ENCODE peak calls at places on chromosomes 4 and X, in seven cellular contexts. One of them, this sample, is unnamed.

GRCh38 chrX:39736219-39737211 is 361.2 kb downstream of the BCOR start:
- DNase-seq in endothelial cell of umbilical vein: peak; percentile 94
- DNase-seq in osteocyte: no peak
- DNase-seq in tibial nerve: peak; percentile 61
- DNase-seq in HFF-Myc: no peak
- DNase-seq in fibroblast of lung: peak; percentile 68
- DNase-seq in spleen: peak; percentile 83
- DNase-seq in this sample: no peak

GRCh38 chrX:115311139-115311538 is 21.6 kb downstream of the LUZP4 start:
- DNase-seq in endothelial cell of umbilical vein: no peak
- DNase-seq in osteocyte: no peak
- DNase-seq in tibial nerve: no peak
- DNase-seq in HFF-Myc: no peak
- DNase-seq in fibroblast of lung: no peak
- DNase-seq in spleen: no peak
- DNase-seq in this sample: no peak

GRCh38 chr4:18686338-18687039 is 664.9 kb upstream of the LCORL start:
- DNase-seq in endothelial cell of umbilical vein: no peak
- DNase-seq in osteocyte: no peak
- DNase-seq in tibial nerve: no peak
- DNase-seq in HFF-Myc: no peak
- DNase-seq in fibroblast of lung: no peak
- DNase-seq in spleen: no peak
- DNase-seq in this sample: no peak

GRCh38 chrX:57286507-57287251 is at the start of gene FAAH2:
- DNase-seq in endothelial cell of umbilical vein: peak; percentile 1
- DNase-seq in osteocyte: no peak
- DNase-seq in tibial nerve: no peak
- DNase-seq in HFF-Myc: no peak
- DNase-seq in fibroblast of lung: no peak
- DNase-seq in spleen: peak; percentile 66
- DNase-seq in this sample: peak; percentile 24

GRCh38 chr4:10168151-10168550 is 51.6 kb upstream of the WDR1 start:
- DNase-seq in endothelial cell of umbilical vein: peak; percentile 30
- DNase-seq in osteocyte: no peak
- DNase-seq in tibial nerve: no peak
- DNase-seq in HFF-Myc: no peak
- DNase-seq in fibroblast of lung: no peak
- DNase-seq in spleen: no peak
- DNase-seq in this sample: no peak

GRCh38 chr4:23947826-23948225 is 58.0 kb upstream of the PPARGC1A start:
- DNase-seq in endothelial cell of umbilical vein: no peak
- DNase-seq in osteocyte: no peak
- DNase-seq in tibial nerve: no peak
- DNase-seq in HFF-Myc: no peak
- DNase-seq in fibroblast of lung: no peak
- DNase-seq in spleen: no peak
- DNase-seq in this sample: no peak

GRCh38 chrX:119187298-119187697 is 48.8 kb upstream of the PGRMC1 start:
- DNase-seq in endothelial cell of umbilical vein: no peak
- DNase-seq in osteocyte: peak; percentile 13
- DNase-seq in tibial nerve: no peak
- DNase-seq in HFF-Myc: no peak
- DNase-seq in fibroblast of lung: no peak
- DNase-seq in spleen: no peak
- DNase-seq in this sample: no peak

GRCh38 chr4:71765349-71765748 is 18.5 kb downstream of the GC start:
- DNase-seq in endothelial cell of umbilical vein: no peak
- DNase-seq in osteocyte: no peak
- DNase-seq in tibial nerve: no peak
- DNase-seq in HFF-Myc: no peak
- DNase-seq in fibroblast of lung: peak; percentile 2
- DNase-seq in spleen: no peak
- DNase-seq in this sample: no peak

GRCh38 chr4:100421356-100421978 is 96.4 kb downstream of the EMCN start:
- DNase-seq in endothelial cell of umbilical vein: peak; percentile 73
- DNase-seq in osteocyte: no peak
- DNase-seq in tibial nerve: no peak
- DNase-seq in HFF-Myc: peak; percentile 16
- DNase-seq in fibroblast of lung: peak; percentile 27
- DNase-seq in spleen: no peak
- DNase-seq in this sample: no peak

GRCh38 chr4:98474408-98474844 is 184.0 kb downstream of the TSPAN5 start:
- DNase-seq in endothelial cell of umbilical vein: no peak
- DNase-seq in osteocyte: no peak
- DNase-seq in tibial nerve: no peak
- DNase-seq in HFF-Myc: no peak
- DNase-seq in fibroblast of lung: peak; percentile 76
- DNase-seq in spleen: no peak
- DNase-seq in this sample: no peak

GRCh38 chr4:140291259-140291658 is 82.2 kb upstream of the SCOC start:
- DNase-seq in endothelial cell of umbilical vein: no peak
- DNase-seq in osteocyte: no peak
- DNase-seq in tibial nerve: no peak
- DNase-seq in HFF-Myc: no peak
- DNase-seq in fibroblast of lung: peak; percentile 32
- DNase-seq in spleen: no peak
- DNase-seq in this sample: no peak

GRCh38 chr4:96175871-96176270 is 336.0 kb downstream of the PDHA2 start:
- DNase-seq in endothelial cell of umbilical vein: peak; percentile 34
- DNase-seq in osteocyte: no peak
- DNase-seq in tibial nerve: no peak
- DNase-seq in HFF-Myc: no peak
- DNase-seq in fibroblast of lung: no peak
- DNase-seq in spleen: no peak
- DNase-seq in this sample: no peak

GRCh38 chr4:128810331-128810870 is 901 bp downstream of the JADE1 start:
- DNase-seq in endothelial cell of umbilical vein: no peak
- DNase-seq in osteocyte: no peak
- DNase-seq in tibial nerve: peak; percentile 23
- DNase-seq in HFF-Myc: no peak
- DNase-seq in fibroblast of lung: peak; percentile 52
- DNase-seq in spleen: peak; percentile 82
- DNase-seq in this sample: peak; percentile 42

GRCh38 chr4:133316874-133317273 is 167.8 kb downstream of the PCDH10 start:
- DNase-seq in endothelial cell of umbilical vein: no peak
- DNase-seq in osteocyte: no peak
- DNase-seq in tibial nerve: no peak
- DNase-seq in HFF-Myc: no peak
- DNase-seq in fibroblast of lung: peak; percentile 11
- DNase-seq in spleen: no peak
- DNase-seq in this sample: no peak

GRCh38 chr4:6777636-6778281 is 4.8 kb upstream of the KIAA0232 start:
- DNase-seq in endothelial cell of umbilical vein: no peak
- DNase-seq in osteocyte: no peak
- DNase-seq in tibial nerve: no peak
- DNase-seq in HFF-Myc: no peak
- DNase-seq in fibroblast of lung: no peak
- DNase-seq in spleen: peak; percentile 81
- DNase-seq in this sample: no peak

GRCh38 chrX:3743821-3744439 is 30.5 kb upstream of the PRKX start:
- DNase-seq in endothelial cell of umbilical vein: no peak
- DNase-seq in osteocyte: no peak
- DNase-seq in tibial nerve: no peak
- DNase-seq in HFF-Myc: no peak
- DNase-seq in fibroblast of lung: no peak
- DNase-seq in spleen: no peak
- DNase-seq in this sample: no peak

GRCh38 chr4:128228021-128228571 is 59.5 kb downstream of the PGRMC2 start:
- DNase-seq in endothelial cell of umbilical vein: no peak
- DNase-seq in osteocyte: no peak
- DNase-seq in tibial nerve: no peak
- DNase-seq in HFF-Myc: no peak
- DNase-seq in fibroblast of lung: peak; percentile 42
- DNase-seq in spleen: no peak
- DNase-seq in this sample: no peak

GRCh38 chr4:64774626-64775025 is 365.4 kb upstream of the TECRL start:
- DNase-seq in endothelial cell of umbilical vein: no peak
- DNase-seq in osteocyte: no peak
- DNase-seq in tibial nerve: no peak
- DNase-seq in HFF-Myc: no peak
- DNase-seq in fibroblast of lung: no peak
- DNase-seq in spleen: no peak
- DNase-seq in this sample: no peak

GRCh38 chrX:134622056-134622812 is 36.0 kb downstream of the PLAC1 start:
- DNase-seq in endothelial cell of umbilical vein: peak; percentile 92
- DNase-seq in osteocyte: no peak
- DNase-seq in tibial nerve: no peak
- DNase-seq in HFF-Myc: peak; percentile 66
- DNase-seq in fibroblast of lung: peak; percentile 86
- DNase-seq in spleen: no peak
- DNase-seq in this sample: peak; percentile 33

GRCh38 chrX:75784689-75785491 is at the start of gene MAGEE2:
- DNase-seq in endothelial cell of umbilical vein: no peak
- DNase-seq in osteocyte: no peak
- DNase-seq in tibial nerve: no peak
- DNase-seq in HFF-Myc: no peak
- DNase-seq in fibroblast of lung: no peak
- DNase-seq in spleen: peak; percentile 56
- DNase-seq in this sample: no peak

GRCh38 chr4:183987987-183988392 is 82.9 kb downstream of the STOX2 start:
- DNase-seq in endothelial cell of umbilical vein: peak; percentile 55
- DNase-seq in osteocyte: no peak
- DNase-seq in tibial nerve: peak; percentile 58
- DNase-seq in HFF-Myc: peak; percentile 31
- DNase-seq in fibroblast of lung: peak; percentile 92
- DNase-seq in spleen: no peak
- DNase-seq in this sample: no peak

GRCh38 chrX:151966236-151966635 is 8.2 kb downstream of the GABRE start:
- DNase-seq in endothelial cell of umbilical vein: no peak
- DNase-seq in osteocyte: no peak
- DNase-seq in tibial nerve: no peak
- DNase-seq in HFF-Myc: no peak
- DNase-seq in fibroblast of lung: no peak
- DNase-seq in spleen: no peak
- DNase-seq in this sample: no peak

GRCh38 chr4:43842594-43842993 is 606.0 kb downstream of the KCTD8 start:
- DNase-seq in endothelial cell of umbilical vein: no peak
- DNase-seq in osteocyte: no peak
- DNase-seq in tibial nerve: no peak
- DNase-seq in HFF-Myc: no peak
- DNase-seq in fibroblast of lung: no peak
- DNase-seq in spleen: no peak
- DNase-seq in this sample: no peak

GRCh38 chr4:43846111-43846587 is 602.5 kb downstream of the KCTD8 start:
- DNase-seq in endothelial cell of umbilical vein: no peak
- DNase-seq in osteocyte: no peak
- DNase-seq in tibial nerve: no peak
- DNase-seq in HFF-Myc: no peak
- DNase-seq in fibroblast of lung: no peak
- DNase-seq in spleen: peak; percentile 66
- DNase-seq in this sample: no peak

GRCh38 chr4:43837604-43838003 is 611.0 kb downstream of the KCTD8 start:
- DNase-seq in endothelial cell of umbilical vein: no peak
- DNase-seq in osteocyte: no peak
- DNase-seq in tibial nerve: no peak
- DNase-seq in HFF-Myc: no peak
- DNase-seq in fibroblast of lung: no peak
- DNase-seq in spleen: no peak
- DNase-seq in this sample: no peak

GRCh38 chr4:43843501-43843900 is 605.1 kb downstream of the KCTD8 start:
- DNase-seq in endothelial cell of umbilical vein: no peak
- DNase-seq in osteocyte: no peak
- DNase-seq in tibial nerve: no peak
- DNase-seq in HFF-Myc: no peak
- DNase-seq in fibroblast of lung: no peak
- DNase-seq in spleen: no peak
- DNase-seq in this sample: no peak
- TF ChIP-seq CTCF in endothelial cell of umbilical vein: no peak
- TF ChIP-seq CTCF in osteocyte: peak; percentile 10
- TF ChIP-seq CTCF in tibial nerve: no peak
- TF ChIP-seq CTCF in HFF-Myc: no peak
- TF ChIP-seq CTCF in fibroblast of lung: no peak
- TF ChIP-seq CTCF in spleen: no peak
- TF ChIP-seq CTCF in this sample: no peak

DNA sequence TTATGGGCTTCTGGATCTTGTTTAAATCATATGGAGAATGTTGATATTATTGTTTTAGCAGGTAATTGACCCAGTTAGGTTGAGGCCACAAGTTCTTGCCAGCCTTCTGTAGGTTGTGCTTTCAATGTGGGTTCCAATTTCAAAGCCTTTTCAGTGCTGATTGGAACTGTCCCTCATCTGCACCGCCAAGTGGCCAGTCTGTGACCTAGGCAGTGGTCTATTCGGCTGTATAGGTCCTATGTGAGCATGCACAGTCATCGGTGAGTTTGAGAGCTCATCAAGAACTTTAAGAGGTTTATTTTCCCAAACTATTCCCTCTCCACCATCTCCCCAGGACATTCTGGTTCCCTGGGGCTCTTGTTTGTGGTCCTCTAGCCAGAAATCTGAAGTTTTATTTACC is 35.7 kb downstream of the DDX53 start:
- DNase-seq in endothelial cell of umbilical vein: no peak
- DNase-seq in osteocyte: no peak
- DNase-seq in tibial nerve: no peak
- DNase-seq in HFF-Myc: no peak
- DNase-seq in fibroblast of lung: no peak
- DNase-seq in spleen: no peak
- DNase-seq in this sample: no peak
- TF ChIP-seq CTCF in endothelial cell of umbilical vein: no peak
- TF ChIP-seq CTCF in osteocyte: no peak
- TF ChIP-seq CTCF in tibial nerve: no peak
- TF ChIP-seq CTCF in HFF-Myc: no peak
- TF ChIP-seq CTCF in fibroblast of lung: no peak
- TF ChIP-seq CTCF in spleen: no peak
- TF ChIP-seq CTCF in this sample: no peak

DNA sequence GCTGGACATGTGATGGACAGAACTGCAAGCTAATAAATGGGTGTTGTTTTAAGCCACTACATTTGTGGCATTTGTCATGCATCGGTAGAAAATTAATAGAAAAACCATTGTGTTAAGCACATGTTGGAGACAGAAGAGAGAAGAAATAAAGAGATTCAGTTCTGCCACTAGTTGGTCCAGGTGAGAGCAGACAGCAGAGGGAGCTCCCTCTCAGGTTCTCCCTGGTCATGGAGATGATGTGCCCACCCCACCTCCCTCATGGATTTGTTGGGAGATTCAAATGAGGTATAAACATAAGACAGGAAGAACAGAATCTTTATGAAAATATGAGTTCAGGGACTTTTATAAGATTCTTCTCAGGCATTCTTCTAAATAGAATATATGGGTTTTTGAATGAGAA is 36.8 kb upstream of the OCIAD2 start:
- DNase-seq in endothelial cell of umbilical vein: no peak
- DNase-seq in osteocyte: no peak
- DNase-seq in tibial nerve: no peak
- DNase-seq in HFF-Myc: no peak
- DNase-seq in fibroblast of lung: no peak
- DNase-seq in spleen: no peak
- DNase-seq in this sample: no peak
- TF ChIP-seq CTCF in endothelial cell of umbilical vein: no peak
- TF ChIP-seq CTCF in osteocyte: no peak
- TF ChIP-seq CTCF in tibial nerve: no peak
- TF ChIP-seq CTCF in HFF-Myc: peak; percentile 23
- TF ChIP-seq CTCF in fibroblast of lung: no peak
- TF ChIP-seq CTCF in spleen: no peak
- TF ChIP-seq CTCF in this sample: no peak

GRCh38 chr4:164358400-164358799 is 395.5 kb upstream of the SMIM31 start:
- DNase-seq in endothelial cell of umbilical vein: no peak
- DNase-seq in osteocyte: no peak
- DNase-seq in tibial nerve: no peak
- DNase-seq in HFF-Myc: no peak
- DNase-seq in fibroblast of lung: no peak
- DNase-seq in spleen: no peak
- DNase-seq in this sample: no peak
- TF ChIP-seq CTCF in endothelial cell of umbilical vein: no peak
- TF ChIP-seq CTCF in osteocyte: no peak
- TF ChIP-seq CTCF in tibial nerve: no peak
- TF ChIP-seq CTCF in HFF-Myc: no peak
- TF ChIP-seq CTCF in fibroblast of lung: no peak
- TF ChIP-seq CTCF in spleen: no peak
- TF ChIP-seq CTCF in this sample: no peak